ENCODE peak calls at places on chromosome 14, in seven cellular contexts. H, T, U, M, Y, A and N are unnamed samples.

GRCh38 chr14:61160798-61161197 is 120.3 kb downstream of the TMEM30B start:
- DNase-seq in H (no peak), T (no peak), U (no peak), M (no peak), Y (no peak), A (no peak), N (no peak)

GRCh38 chr14:50363734-50364113 is 33.0 kb downstream of the CDKL1 start:
- DNase-seq in H (peak), T (no peak), U (peak), M (no peak), Y (no peak), A (no peak), N (no peak)

GRCh38 chr14:105187935-105188524 is 6.9 kb upstream of the NUDT14 start:
- DNase-seq in H (no peak), T (no peak), U (no peak), M (peak), Y (peak), A (no peak), N (no peak)

GRCh38 chr14:105053996-105054395 is 11.2 kb downstream of the GPR132 start:
- DNase-seq in H (no peak), T (no peak), U (no peak), M (no peak), Y (no peak), A (no peak), N (no peak)

GRCh38 chr14:68888025-68888850 is 90.9 kb downstream of the ACTN1 start:
- DNase-seq in H (no peak), T (no peak), U (no peak), M (no peak), Y (no peak), A (no peak), N (no peak)

GRCh38 chr14:67856806-67857205 is 37.2 kb downstream of the RAD51B start:
- DNase-seq in H (peak), T (no peak), U (peak), M (no peak), Y (no peak), A (no peak), N (no peak)

GRCh38 chr14:80523518-80524117 is 312.3 kb upstream of the DIO2 start:
- DNase-seq in H (peak), T (no peak), U (no peak), M (no peak), Y (no peak), A (no peak), N (no peak)

GRCh38 chr14:35155962-35156361 is 33.6 kb downstream of the PRORP start:
- DNase-seq in H (peak), T (no peak), U (peak), M (peak), Y (no peak), A (no peak), N (no peak)

GRCh38 chr14:58663494-58664111 is 25.8 kb downstream of the DACT1 start:
- DNase-seq in H (peak), T (no peak), U (peak), M (peak), Y (peak), A (no peak), N (no peak)

GRCh38 chr14:33315721-33316120 is 377.0 kb downstream of the NPAS3 start:
- DNase-seq in H (no peak), T (no peak), U (no peak), M (no peak), Y (no peak), A (no peak), N (no peak)

GRCh38 chr14:57275023-57275664 is 6.4 kb downstream of the AP5M1 start:
- DNase-seq in H (peak), T (no peak), U (no peak), M (no peak), Y (no peak), A (no peak), N (no peak)

GRCh38 chr14:69715725-69716482 is 51.0 kb upstream of the SRSF5 start:
- DNase-seq in H (peak), T (no peak), U (no peak), M (peak), Y (no peak), A (no peak), N (no peak)

GRCh38 chr14:64841121-64841611 is 38.5 kb downstream of the SPTB start:
- DNase-seq in H (peak), T (no peak), U (peak), M (peak), Y (peak), A (no peak), N (peak)

GRCh38 chr14:103713304-103714062 is 1.8 kb downstream of the XRCC3 start:
- DNase-seq in H (no peak), T (no peak), U (no peak), M (no peak), Y (peak), A (no peak), N (no peak)

GRCh38 chr14:65320661-65321308 is 91.7 kb upstream of the FUT8 start:
- DNase-seq in H (no peak), T (no peak), U (no peak), M (no peak), Y (no peak), A (no peak), N (no peak)

GRCh38 chr14:85508863-85509262 is 21.1 kb upstream of the FLRT2 start:
- DNase-seq in H (no peak), T (no peak), U (peak), M (no peak), Y (peak), A (no peak), N (no peak)

GRCh38 chr14:23568021-23568599 is 519 bp upstream of the AP1G2 start:
- DNase-seq in H (no peak), T (no peak), U (no peak), M (no peak), Y (no peak), A (no peak), N (no peak)

GRCh38 chr14:22070119-22070982 is 396.7 kb upstream of the OR4E1 start:
- DNase-seq in H (no peak), T (no peak), U (no peak), M (peak), Y (peak), A (peak), N (peak)

GRCh38 chr14:75215520-75215919 is 39.1 kb upstream of the TMED10 start:
- DNase-seq in H (no peak), T (no peak), U (no peak), M (no peak), Y (no peak), A (no peak), N (no peak)

GRCh38 chr14:98901511-98902205 is 370.3 kb downstream of the BCL11B start:
- DNase-seq in H (no peak), T (no peak), U (no peak), M (no peak), Y (no peak), A (no peak), N (no peak)

GRCh38 chr14:104592292-104592672 is 12.3 kb downstream of the TMEM179 start:
- DNase-seq in H (no peak), T (no peak), U (no peak), M (no peak), Y (no peak), A (no peak), N (no peak)

GRCh38 chr14:69323266-69323966 is 63.5 kb downstream of the GALNT16 start:
- DNase-seq in H (no peak), T (no peak), U (no peak), M (no peak), Y (no peak), A (no peak), N (no peak)

GRCh38 chr14:77663289-77663688 is 44.5 kb downstream of the ALKBH1 start:
- DNase-seq in H (peak), T (no peak), U (peak), M (peak), Y (peak), A (no peak), N (no peak)

GRCh38 chr14:100604126-100604501 is 16.9 kb upstream of the BEGAIN start:
- DNase-seq in H (no peak), T (no peak), U (no peak), M (no peak), Y (no peak), A (no peak), N (no peak)

GRCh38 chr14:101022121-101022520 is 118.6 kb upstream of the RTL1 start:
- DNase-seq in H (no peak), T (no peak), U (no peak), M (no peak), Y (no peak), A (no peak), N (no peak)

GRCh38 chr14:32593290-32593942 is 264.3 kb downstream of the AKAP6 start:
- DNase-seq in H (peak), T (no peak), U (peak), M (peak), Y (peak), A (no peak), N (no peak)

GRCh38 chr14:31677630-31678029 is 116.4 kb downstream of the NUBPL start:
- DNase-seq in H (no peak), T (no peak), U (no peak), M (no peak), Y (no peak), A (no peak), N (no peak)

GRCh38 chr14:24310666-24311604 is at the start of gene LTB4R:
- DNase-seq in H (peak), T (no peak), U (no peak), M (peak), Y (no peak), A (no peak), N (no peak)

GRCh38 chr14:102629700-102630365 is 37.4 kb downstream of the RCOR1 start:
- DNase-seq in H (peak), T (no peak), U (no peak), M (no peak), Y (peak), A (peak), N (no peak)

GRCh38 chr14:23209651-23210423 is 26.4 kb upstream of the SLC7A8 start:
- DNase-seq in H (peak), T (no peak), U (peak), M (peak), Y (no peak), A (no peak), N (no peak)

GRCh38 chr14:90759370-90760054 is 56.7 kb downstream of the TTC7B start:
- DNase-seq in H (no peak), T (no peak), U (no peak), M (no peak), Y (no peak), A (peak), N (no peak)

GRCh38 chr14:62213516-62213915 is 451.3 kb downstream of the SNAPC1 start:
- DNase-seq in H (peak), T (no peak), U (peak), M (no peak), Y (no peak), A (no peak), N (no peak)

GRCh38 chr14:60684203-60684602 is 34.9 kb upstream of the SIX1 start:
- DNase-seq in H (no peak), T (no peak), U (peak), M (no peak), Y (no peak), A (no peak), N (no peak)

GRCh38 chr14:87205811-87206210 is 787.2 kb downstream of the GALC start:
- DNase-seq in H (no peak), T (no peak), U (no peak), M (no peak), Y (no peak), A (no peak), N (no peak)

GRCh38 chr14:23015618-23016017 is 5.7 kb upstream of the C14orf93 start:
- DNase-seq in H (no peak), T (no peak), U (no peak), M (no peak), Y (no peak), A (no peak), N (no peak)

GRCh38 chr14:36506732-36507614 is 13.1 kb downstream of the NKX2-1 start:
- DNase-seq in H (no peak), T (no peak), U (no peak), M (no peak), Y (peak), A (no peak), N (no peak)
- H2AK5ac ChIP-seq in H (no peak), T (no peak), U (no peak), M (no peak), Y (no peak), A (no peak), N (no peak)

DNA sequence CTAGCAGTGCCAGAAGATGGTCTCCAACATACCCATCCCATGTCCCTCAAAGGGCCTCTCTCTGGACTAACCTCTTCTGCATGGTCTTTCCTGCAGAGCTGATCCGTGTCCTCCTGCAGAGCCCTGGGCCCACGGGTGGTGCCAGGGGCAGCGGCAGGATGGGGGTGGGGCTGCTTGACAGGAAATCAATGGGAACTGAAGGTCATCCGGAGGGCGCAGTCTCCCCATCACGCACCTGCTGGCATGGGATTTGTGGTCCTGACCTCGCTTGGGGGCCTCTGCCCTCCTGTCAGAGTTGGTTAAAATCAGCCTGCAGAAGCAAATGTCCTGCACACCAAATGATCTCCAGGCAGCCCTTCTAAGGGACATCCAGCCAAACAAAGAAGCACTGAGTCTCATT is 110.2 kb downstream of the DPF3 start:
- DNase-seq in H (no peak), T (no peak), U (no peak), M (no peak), Y (no peak), A (peak), N (no peak)
- H3K23ac ChIP-seq in H (no peak), T (no peak), U (no peak), M (no peak), Y (no peak), A (no peak), N (no peak)

DNA sequence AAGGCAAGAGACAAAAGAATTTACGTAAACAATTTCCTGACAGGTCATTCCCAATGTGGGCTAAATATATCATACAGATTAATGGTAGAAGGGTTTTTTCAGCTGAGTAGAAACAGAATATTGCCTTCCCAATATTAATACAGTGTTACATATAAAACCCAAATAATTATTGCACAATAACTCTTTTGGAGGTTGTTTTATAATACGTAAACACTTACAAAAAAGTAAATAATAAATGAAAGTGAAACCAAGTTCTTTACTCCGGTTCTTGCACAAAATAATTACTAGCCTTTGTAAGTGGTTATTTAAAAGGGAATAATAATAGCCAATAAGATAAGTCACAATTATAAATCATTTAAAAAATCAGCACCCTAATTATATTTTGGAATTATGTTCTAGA is 118.6 kb upstream of the SSTR1 start:
- DNase-seq in H (no peak), T (no peak), U (no peak), M (no peak), Y (no peak), A (no peak), N (no peak)
- H2AK5ac ChIP-seq in H (no peak), T (no peak), U (no peak), M (no peak), Y (no peak), A (no peak), N (no peak)

GRCh38 chr14:54686219-54686870 is 119.4 kb downstream of the SAMD4A start:
- DNase-seq in H (peak), T (no peak), U (peak), M (peak), Y (no peak), A (no peak), N (no peak)
- H3K23ac ChIP-seq in H (peak), T (no peak), U (no peak), M (no peak), Y (no peak), A (no peak), N (no peak)

GRCh38 chr14:28157887-28158791 is 608.4 kb upstream of the FOXG1 start:
- DNase-seq in H (no peak), T (no peak), U (no peak), M (no peak), Y (no peak), A (no peak), N (peak)
- H2AK5ac ChIP-seq in H (no peak), T (peak), U (no peak), M (no peak), Y (no peak), A (no peak), N (no peak)